ENCODE peak calls at places on chromosomes 13 and 19, in nine cellular contexts. G is OCI-LY7, Y is PC-3, F is neural progenitor cell, S is GM23248, A is GM23338, P is hepatocyte, B is MM.1S, U is SK-N-SH. R is an unnamed sample.
A peak's percentile ranks its signal among the peaks of the same experiment; 100 is the strongest.

GRCh38 chr13:111270126-111270525 is 50.3 kb upstream of the TEX29 start:
- DNase-seq in G (no peak), P (no peak), Y (no peak), F (no peak), U (no peak), S (peak; percentile 16), A (no peak), B (no peak), R (no peak)

GRCh38 chr13:108044929-108045328 is 170.4 kb downstream of the LIG4 start:
- DNase-seq in U (no peak), A (no peak), G (no peak), P (no peak), B (no peak), Y (no peak), S (no peak), F (peak; percentile 11), R (no peak)

GRCh38 chr13:113947321-113948033 is 26.4 kb downstream of the C13orf46 start:
- DNase-seq in Y (peak; percentile 55), U (no peak), F (peak; percentile 30), S (peak; percentile 76), A (peak; percentile 27), P (peak; percentile 49), B (no peak), G (no peak), R (peak; percentile 12)

GRCh38 chr19:29936409-29936808 is 5.6 kb upstream of the URI1 start:
- DNase-seq in P (no peak), Y (no peak), U (no peak), B (no peak), F (no peak), A (no peak), G (no peak), S (no peak), R (no peak)

GRCh38 chr13:105334211-105334610 is 1201.3 kb downstream of the EFNB2 start:
- DNase-seq in B (no peak), F (peak; percentile 4), Y (no peak), G (no peak), S (no peak), A (no peak), P (no peak), U (no peak), R (no peak)

GRCh38 chr19:6813659-6814058 is 41.2 kb downstream of the VAV1 start:
- DNase-seq in G (no peak), B (no peak), Y (no peak), A (no peak), F (no peak), P (no peak), S (no peak), U (no peak), R (no peak)

GRCh38 chr13:112693831-112694497 is 4.1 kb downstream of the ATP11A start:
- DNase-seq in G (no peak), Y (peak; percentile 22), P (no peak), F (peak; percentile 35), S (peak; percentile 88), A (no peak), B (peak; percentile 28), U (no peak), R (no peak)

GRCh38 chr13:50594276-50594970 is 249.1 kb downstream of the DLEU7 start:
- DNase-seq in G (peak; percentile 98), S (no peak), P (no peak), U (peak; percentile 27), Y (no peak), A (peak; percentile 48), B (peak; percentile 16), F (peak; percentile 57), R (no peak)

GRCh38 chr13:60851378-60851777 is 454.4 kb downstream of the TDRD3 start:
- DNase-seq in S (no peak), G (no peak), P (no peak), B (no peak), U (no peak), F (no peak), A (no peak), Y (no peak), R (no peak)

GRCh38 chr13:30851697-30852096 is 54.4 kb upstream of the MEDAG start:
- DNase-seq in U (no peak), P (no peak), Y (no peak), G (peak; percentile 36), S (no peak), F (no peak), A (no peak), B (peak; percentile 42), R (no peak)

GRCh38 chr13:102702965-102703720 is 8.3 kb upstream of the METTL21C start:
- DNase-seq in A (no peak), G (no peak), B (no peak), Y (no peak), U (no peak), S (peak; percentile 36), P (no peak), F (no peak), R (no peak)

GRCh38 chr13:30113983-30114491 is 193.3 kb downstream of the KATNAL1 start:
- DNase-seq in Y (no peak), G (no peak), F (peak; percentile 76), U (no peak), A (peak; percentile 32), S (peak; percentile 67), P (peak; percentile 59), B (no peak), R (no peak)

GRCh38 chr19:35216833-35217707 is 11.5 kb downstream of the FAM187B start:
- DNase-seq in B (peak; percentile 84), S (no peak), P (peak; percentile 55), Y (peak; percentile 15), F (no peak), A (peak; percentile 60), U (no peak), G (peak; percentile 82), R (no peak)

GRCh38 chr13:98446234-98446621 is 130.7 kb downstream of the STK24 start:
- DNase-seq in F (no peak), U (no peak), A (no peak), B (no peak), S (no peak), Y (no peak), G (no peak), P (no peak), R (no peak)

GRCh38 chr19:49637865-49638350 is 2.0 kb downstream of the RRAS start:
- DNase-seq in P (peak; percentile 71), B (no peak), F (peak; percentile 64), Y (peak; percentile 87), S (peak; percentile 88), A (peak; percentile 71), G (no peak), U (no peak), R (no peak)
- TF ChIP-seq EZH2phosphoT487 in P (no peak), B (no peak), F (no peak), Y (no peak), S (no peak), A (no peak), G (no peak), U (no peak), R (no peak)

GRCh38 chr19:4052993-4053422 is 13.7 kb downstream of the ZBTB7A start:
- DNase-seq in U (no peak), B (no peak), A (no peak), P (no peak), G (no peak), F (no peak), S (no peak), Y (peak; percentile 23), R (no peak)

GRCh38 chr19:4054471-4055208 is 12.1 kb downstream of the ZBTB7A start:
- DNase-seq in A (peak; percentile 1), S (peak; percentile 1), Y (no peak), G (no peak), U (no peak), B (no peak), P (no peak), F (no peak), R (no peak)

GRCh38 chr19:4053423-4054324 is 13.0 kb downstream of the ZBTB7A start:
- DNase-seq in S (peak; percentile 2), G (no peak), A (no peak), B (no peak), U (no peak), F (no peak), P (no peak), Y (no peak), R (no peak)

GRCh38 chr19:4051175-4052101 is 15.3 kb downstream of the ZBTB7A start:
- DNase-seq in U (no peak), B (no peak), F (no peak), P (peak; percentile 66), Y (peak; percentile 63), S (peak; percentile 94), A (no peak), G (no peak), R (no peak)

DNA sequence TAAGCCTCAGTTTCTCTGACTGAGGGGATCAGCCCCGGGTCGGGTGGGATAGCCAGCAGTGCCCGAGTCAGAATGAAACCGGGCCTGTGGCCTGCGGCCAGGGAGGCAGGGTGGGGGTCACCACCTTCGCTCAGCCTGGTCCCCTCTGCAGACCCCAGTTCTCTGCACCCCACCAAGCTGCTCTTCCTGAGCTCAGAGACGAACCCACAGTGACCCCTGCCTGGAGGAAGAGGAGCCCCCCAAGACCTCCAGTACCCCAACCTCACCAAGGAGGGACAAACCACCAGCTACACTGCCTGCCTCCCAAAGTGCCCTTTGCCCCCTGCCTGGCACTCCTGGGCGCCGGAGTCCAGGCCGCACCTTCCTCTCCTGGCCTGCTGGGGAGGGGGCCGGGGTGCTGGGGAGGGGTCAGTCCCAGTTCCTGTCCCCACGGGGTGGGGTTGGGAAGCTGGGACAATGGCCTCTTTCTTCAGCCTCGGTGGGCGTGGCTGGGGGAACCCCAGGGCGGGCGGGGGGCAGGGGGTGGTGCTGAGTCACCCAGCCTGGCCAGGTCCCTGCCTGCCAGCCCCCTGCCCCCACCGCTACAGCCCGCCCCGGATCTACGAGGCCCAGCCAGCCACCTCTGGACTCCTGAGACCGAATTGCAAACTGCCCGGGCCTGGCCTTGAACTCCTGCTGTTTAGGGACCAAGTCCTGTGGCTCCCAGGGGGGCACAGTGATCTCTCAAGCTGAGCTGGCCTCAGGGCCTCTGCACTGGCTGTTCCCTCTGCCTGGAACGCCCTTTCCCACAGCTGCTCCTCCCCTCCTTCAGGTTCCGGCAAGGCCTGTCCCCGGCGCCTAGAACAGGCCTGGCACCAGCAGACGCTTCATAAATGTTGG is 14.3 kb downstream of the ZBTB7A start:
- DNase-seq in U (no peak), Y (peak; percentile 64), F (no peak), G (no peak), S (peak; percentile 81), A (no peak), B (no peak), P (peak; percentile 87), R (no peak)
- TF ChIP-seq EZH2phosphoT487 in U (no peak), Y (no peak), F (no peak), G (no peak), S (no peak), A (no peak), B (no peak), P (no peak), R (no peak)

GRCh38 chr13:27302643-27303262 is 32.1 kb downstream of the RASL11A start:
- DNase-seq in A (no peak), B (no peak), U (no peak), Y (no peak), F (no peak), P (no peak), G (no peak), S (no peak), R (no peak)
- TF ChIP-seq EZH2phosphoT487 in A (no peak), B (no peak), U (no peak), Y (no peak), F (no peak), P (no peak), G (no peak), S (no peak), R (no peak)

DNA sequence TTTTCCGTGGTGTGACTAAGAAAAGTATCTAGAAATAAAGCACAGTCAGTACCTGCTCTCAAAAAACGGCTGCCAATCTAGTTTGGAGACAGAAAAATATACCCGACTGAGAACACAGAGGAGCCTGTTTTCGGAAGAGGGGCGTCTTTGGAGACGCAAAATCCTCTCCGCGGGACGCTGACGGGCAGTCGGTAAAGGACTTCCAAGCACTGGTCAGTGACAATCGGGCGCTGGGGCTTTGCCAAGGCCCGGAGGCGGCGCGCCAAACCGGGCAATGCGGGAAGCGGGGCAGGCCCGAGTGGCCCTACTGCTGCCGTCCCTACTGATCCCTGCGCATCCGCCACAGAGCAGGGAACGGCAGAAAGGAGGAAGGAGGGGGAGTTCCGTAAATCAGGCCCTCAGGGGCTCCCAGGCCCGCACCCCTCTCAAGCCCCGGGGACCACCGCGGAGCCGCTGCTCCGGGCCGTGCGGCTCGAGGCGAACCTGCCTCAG is 585 bp upstream of the DPY19L3 start:
- DNase-seq in F (peak; percentile 84), A (no peak), B (peak; percentile 8), U (no peak), P (peak; percentile 58), S (peak; percentile 55), Y (peak; percentile 19), G (peak; percentile 47), R (no peak)
- TF ChIP-seq EZH2phosphoT487 in F (no peak), A (no peak), B (no peak), U (no peak), P (no peak), S (no peak), Y (no peak), G (no peak), R (no peak)